ENCODE peak calls at places on chromosomes 5 and 9, in ten cellular contexts. One of them, this sample, is unnamed.

GRCh38 chr9:82934949-82935348 is 128.0 kb downstream of the RASEF start:
- DNase-seq in AG10803: peak
- DNase-seq in HFF-Myc: peak
- DNase-seq in dorsolateral prefrontal cortex: no peak
- DNase-seq in uterus: no peak
- DNase-seq in stomach: no peak
- DNase-seq in left ventricle myocardium inferior: no peak
- DNase-seq in sigmoid colon: no peak
- DNase-seq in A549: peak
- DNase-seq in endothelial cell: no peak
- DNase-seq in this sample: peak

GRCh38 chr5:103450333-103451061 is 112.1 kb downstream of the NUDT12 start:
- DNase-seq in dorsolateral prefrontal cortex: no peak
- DNase-seq in left ventricle myocardium inferior: no peak
- DNase-seq in A549: no peak
- DNase-seq in sigmoid colon: no peak
- DNase-seq in endothelial cell: no peak
- DNase-seq in uterus: no peak
- DNase-seq in AG10803: peak
- DNase-seq in stomach: no peak
- DNase-seq in HFF-Myc: peak
- DNase-seq in this sample: peak

GRCh38 chr9:108001219-108001618 is 511.6 kb upstream of the KLF4 start:
- DNase-seq in endothelial cell: no peak
- DNase-seq in A549: no peak
- DNase-seq in sigmoid colon: no peak
- DNase-seq in left ventricle myocardium inferior: no peak
- DNase-seq in HFF-Myc: no peak
- DNase-seq in stomach: no peak
- DNase-seq in dorsolateral prefrontal cortex: no peak
- DNase-seq in AG10803: no peak
- DNase-seq in uterus: no peak
- DNase-seq in this sample: no peak

GRCh38 chr9:36716496-36716895 is 143.8 kb downstream of the MELK start:
- DNase-seq in left ventricle myocardium inferior: no peak
- DNase-seq in HFF-Myc: no peak
- DNase-seq in uterus: no peak
- DNase-seq in A549: no peak
- DNase-seq in stomach: no peak
- DNase-seq in dorsolateral prefrontal cortex: no peak
- DNase-seq in endothelial cell: no peak
- DNase-seq in sigmoid colon: no peak
- DNase-seq in AG10803: no peak
- DNase-seq in this sample: no peak

GRCh38 chr5:120730214-120730613 is 266.1 kb downstream of the PRR16 start:
- DNase-seq in endothelial cell: no peak
- DNase-seq in HFF-Myc: no peak
- DNase-seq in left ventricle myocardium inferior: no peak
- DNase-seq in A549: no peak
- DNase-seq in sigmoid colon: no peak
- DNase-seq in AG10803: no peak
- DNase-seq in uterus: no peak
- DNase-seq in stomach: no peak
- DNase-seq in dorsolateral prefrontal cortex: no peak
- DNase-seq in this sample: no peak

GRCh38 chr9:94870465-94870792 is 143.9 kb downstream of the AOPEP start:
- DNase-seq in A549: no peak
- DNase-seq in dorsolateral prefrontal cortex: no peak
- DNase-seq in HFF-Myc: no peak
- DNase-seq in left ventricle myocardium inferior: no peak
- DNase-seq in sigmoid colon: no peak
- DNase-seq in uterus: no peak
- DNase-seq in AG10803: no peak
- DNase-seq in stomach: no peak
- DNase-seq in endothelial cell: no peak
- DNase-seq in this sample: no peak

GRCh38 chr9:95225016-95225745 is 92.3 kb downstream of the FANCC start:
- DNase-seq in endothelial cell: no peak
- DNase-seq in stomach: no peak
- DNase-seq in HFF-Myc: peak
- DNase-seq in sigmoid colon: no peak
- DNase-seq in A549: no peak
- DNase-seq in uterus: no peak
- DNase-seq in left ventricle myocardium inferior: no peak
- DNase-seq in dorsolateral prefrontal cortex: no peak
- DNase-seq in AG10803: peak
- DNase-seq in this sample: no peak

GRCh38 chr9:122816163-122816867 is 12.1 kb downstream of the PDCL start:
- DNase-seq in left ventricle myocardium inferior: peak
- DNase-seq in endothelial cell: peak
- DNase-seq in AG10803: no peak
- DNase-seq in sigmoid colon: no peak
- DNase-seq in dorsolateral prefrontal cortex: no peak
- DNase-seq in stomach: no peak
- DNase-seq in HFF-Myc: no peak
- DNase-seq in uterus: peak
- DNase-seq in A549: no peak
- DNase-seq in this sample: no peak

GRCh38 chr9:29691758-29692407 is 2118.6 kb upstream of the C9orf72 start:
- DNase-seq in A549: no peak
- DNase-seq in dorsolateral prefrontal cortex: no peak
- DNase-seq in endothelial cell: peak
- DNase-seq in stomach: no peak
- DNase-seq in uterus: no peak
- DNase-seq in AG10803: no peak
- DNase-seq in HFF-Myc: no peak
- DNase-seq in left ventricle myocardium inferior: no peak
- DNase-seq in sigmoid colon: no peak
- DNase-seq in this sample: peak

GRCh38 chr5:33964132-33964531 is 20.4 kb downstream of the SLC45A2 start:
- DNase-seq in endothelial cell: no peak
- DNase-seq in A549: no peak
- DNase-seq in dorsolateral prefrontal cortex: no peak
- DNase-seq in AG10803: peak
- DNase-seq in stomach: no peak
- DNase-seq in uterus: no peak
- DNase-seq in HFF-Myc: no peak
- DNase-seq in left ventricle myocardium inferior: no peak
- DNase-seq in sigmoid colon: no peak
- DNase-seq in this sample: no peak

GRCh38 chr9:95511232-95511951 is 5.4 kb downstream of the PTCH1 start:
- DNase-seq in HFF-Myc: no peak
- DNase-seq in sigmoid colon: peak
- DNase-seq in A549: peak
- DNase-seq in endothelial cell: no peak
- DNase-seq in uterus: peak
- DNase-seq in stomach: peak
- DNase-seq in AG10803: peak
- DNase-seq in dorsolateral prefrontal cortex: no peak
- DNase-seq in left ventricle myocardium inferior: no peak
- DNase-seq in this sample: peak

GRCh38 chr5:6319116-6319515 is 59.2 kb downstream of the MED10 start:
- DNase-seq in endothelial cell: no peak
- DNase-seq in A549: no peak
- DNase-seq in left ventricle myocardium inferior: no peak
- DNase-seq in AG10803: no peak
- DNase-seq in dorsolateral prefrontal cortex: no peak
- DNase-seq in stomach: no peak
- DNase-seq in sigmoid colon: no peak
- DNase-seq in uterus: no peak
- DNase-seq in HFF-Myc: no peak
- DNase-seq in this sample: no peak

GRCh38 chr9:86602715-86603114 is 248.5 kb upstream of the TUT7 start:
- DNase-seq in HFF-Myc: no peak
- DNase-seq in stomach: no peak
- DNase-seq in A549: no peak
- DNase-seq in AG10803: peak
- DNase-seq in left ventricle myocardium inferior: no peak
- DNase-seq in uterus: no peak
- DNase-seq in sigmoid colon: no peak
- DNase-seq in dorsolateral prefrontal cortex: no peak
- DNase-seq in endothelial cell: no peak
- DNase-seq in this sample: no peak

DNA sequence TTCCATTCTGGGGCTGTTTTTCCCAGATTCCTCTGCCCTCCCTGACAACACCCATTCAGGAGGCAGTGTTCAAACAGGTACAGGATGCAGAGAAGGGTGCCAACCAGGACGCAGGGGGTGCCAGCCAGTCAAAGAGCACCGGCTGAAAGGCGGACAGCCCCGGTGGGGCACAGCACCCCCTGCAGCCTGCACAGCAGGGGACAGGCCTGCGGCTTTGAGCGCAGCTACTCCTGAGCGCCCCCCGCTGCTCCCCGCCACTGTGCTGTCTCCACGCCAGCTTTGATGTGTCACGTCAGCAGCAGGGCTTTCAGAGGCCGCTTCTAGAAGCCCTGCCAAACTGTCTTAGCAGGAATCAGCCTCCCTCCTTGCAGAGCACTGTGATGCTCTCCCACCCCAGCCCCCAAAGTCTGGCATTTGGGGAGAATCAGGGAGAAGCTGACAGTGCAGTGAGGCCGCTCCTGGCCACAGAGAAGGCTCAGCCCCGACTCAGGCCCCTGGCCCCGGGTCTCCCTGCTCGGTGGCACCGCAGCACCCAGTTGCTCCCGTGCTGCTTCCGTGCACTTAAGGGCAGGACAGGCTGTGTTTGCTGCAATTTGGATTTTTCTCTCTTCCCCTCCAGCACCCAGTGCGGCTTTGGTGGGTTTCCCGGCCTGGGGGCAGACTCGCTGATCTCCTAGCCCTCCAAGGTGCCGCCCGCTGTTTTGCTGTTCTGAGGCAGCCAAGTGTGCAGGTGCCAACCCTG is 20.3 kb downstream of the AK8 start:
- DNase-seq in endothelial cell: no peak
- DNase-seq in uterus: no peak
- DNase-seq in sigmoid colon: peak
- DNase-seq in A549: no peak
- DNase-seq in dorsolateral prefrontal cortex: no peak
- DNase-seq in HFF-Myc: no peak
- DNase-seq in AG10803: peak
- DNase-seq in left ventricle myocardium inferior: peak
- DNase-seq in stomach: no peak
- DNase-seq in this sample: no peak
- TF ChIP-seq CTCF in endothelial cell: no peak
- TF ChIP-seq CTCF in uterus: no peak
- TF ChIP-seq CTCF in sigmoid colon: no peak
- TF ChIP-seq CTCF in A549: no peak
- TF ChIP-seq CTCF in dorsolateral prefrontal cortex: no peak
- TF ChIP-seq CTCF in HFF-Myc: no peak
- TF ChIP-seq CTCF in AG10803: no peak
- TF ChIP-seq CTCF in left ventricle myocardium inferior: peak
- TF ChIP-seq CTCF in stomach: no peak
- TF ChIP-seq CTCF in this sample: no peak

DNA sequence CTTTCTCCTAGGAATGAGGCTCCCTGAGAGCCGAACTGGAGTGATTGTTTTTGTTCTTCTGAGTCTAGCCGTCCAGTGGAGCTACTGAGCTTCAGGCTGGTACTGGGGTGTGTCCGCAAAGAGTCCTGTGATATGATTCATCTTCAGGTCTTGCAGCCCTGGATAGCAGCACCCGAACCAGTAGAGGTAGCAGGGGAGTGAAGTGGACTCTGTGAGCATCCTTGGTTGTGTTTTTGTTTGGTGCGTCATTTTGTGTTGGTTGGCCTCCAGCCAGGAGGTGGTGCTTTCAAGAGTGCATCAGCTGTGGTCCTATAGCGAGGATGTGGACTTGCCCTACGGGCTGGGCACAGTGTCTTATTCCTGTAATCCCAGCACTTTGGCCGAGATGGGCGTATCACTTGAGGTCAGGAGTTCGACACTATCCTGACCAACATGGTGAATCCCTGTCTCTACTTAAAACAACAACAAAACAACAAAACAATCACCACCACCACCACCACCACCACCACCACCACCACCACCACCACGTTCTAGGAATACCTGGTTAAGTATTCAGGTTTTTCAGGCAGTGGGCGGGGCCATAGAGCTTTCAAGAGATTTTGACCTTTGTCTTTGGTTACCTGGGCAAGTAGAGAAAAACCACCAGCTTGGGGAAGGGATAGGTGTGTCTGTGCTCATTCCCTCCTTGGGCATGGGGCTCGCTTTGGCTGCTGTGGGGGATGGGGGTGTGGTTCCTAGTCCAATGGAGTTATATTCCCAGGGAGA is 154.0 kb downstream of the WDR70 start:
- DNase-seq in uterus: no peak
- DNase-seq in dorsolateral prefrontal cortex: no peak
- DNase-seq in HFF-Myc: no peak
- DNase-seq in sigmoid colon: no peak
- DNase-seq in endothelial cell: no peak
- DNase-seq in stomach: no peak
- DNase-seq in AG10803: no peak
- DNase-seq in left ventricle myocardium inferior: no peak
- DNase-seq in A549: no peak
- DNase-seq in this sample: peak
- TF ChIP-seq CTCF in uterus: no peak
- TF ChIP-seq CTCF in dorsolateral prefrontal cortex: no peak
- TF ChIP-seq CTCF in HFF-Myc: no peak
- TF ChIP-seq CTCF in sigmoid colon: no peak
- TF ChIP-seq CTCF in endothelial cell: no peak
- TF ChIP-seq CTCF in stomach: no peak
- TF ChIP-seq CTCF in AG10803: no peak
- TF ChIP-seq CTCF in left ventricle myocardium inferior: no peak
- TF ChIP-seq CTCF in A549: no peak
- TF ChIP-seq CTCF in this sample: peak

GRCh38 chr9:91253488-91253887 is 108.2 kb downstream of the AUH start:
- DNase-seq in HFF-Myc: no peak
- DNase-seq in dorsolateral prefrontal cortex: no peak
- DNase-seq in AG10803: no peak
- DNase-seq in A549: peak
- DNase-seq in endothelial cell: no peak
- DNase-seq in stomach: no peak
- DNase-seq in uterus: no peak
- DNase-seq in left ventricle myocardium inferior: no peak
- DNase-seq in sigmoid colon: no peak
- DNase-seq in this sample: peak
- TF ChIP-seq CTCF in HFF-Myc: no peak
- TF ChIP-seq CTCF in dorsolateral prefrontal cortex: no peak
- TF ChIP-seq CTCF in AG10803: no peak
- TF ChIP-seq CTCF in A549: no peak
- TF ChIP-seq CTCF in endothelial cell: no peak
- TF ChIP-seq CTCF in stomach: no peak
- TF ChIP-seq CTCF in uterus: no peak
- TF ChIP-seq CTCF in left ventricle myocardium inferior: no peak
- TF ChIP-seq CTCF in sigmoid colon: no peak
- TF ChIP-seq CTCF in this sample: peak

DNA sequence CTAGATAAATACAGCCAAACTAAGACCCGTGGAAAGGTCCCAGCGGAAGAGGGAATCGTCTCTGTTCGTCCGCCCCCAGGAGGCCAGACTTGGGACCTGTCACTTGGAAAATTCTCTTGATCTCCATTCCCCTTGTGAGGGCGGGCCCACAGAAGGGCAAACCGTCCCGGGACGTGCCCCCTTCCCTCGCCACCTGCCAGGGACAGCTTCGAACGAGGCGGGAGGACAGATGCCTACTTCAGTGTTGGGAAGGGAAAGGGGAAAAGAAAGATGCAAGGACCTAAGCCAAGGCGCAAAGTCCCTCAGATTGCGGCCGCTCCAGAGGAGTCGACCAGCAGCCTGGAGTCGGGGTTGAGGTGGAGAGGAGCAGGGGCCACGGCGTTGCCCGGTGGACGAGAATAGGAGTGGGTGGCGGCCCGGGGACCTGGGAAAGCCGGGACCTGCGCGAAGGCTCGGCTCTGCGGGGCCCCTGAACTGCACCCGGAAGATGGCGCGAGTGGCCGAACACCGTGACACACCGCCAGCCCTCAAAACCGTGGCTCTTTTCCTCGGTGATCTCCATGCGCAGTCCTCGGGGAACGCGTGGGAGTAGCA is 4.4 kb upstream of the EBF1 start:
- DNase-seq in endothelial cell: peak
- DNase-seq in stomach: no peak
- DNase-seq in AG10803: peak
- DNase-seq in sigmoid colon: peak
- DNase-seq in dorsolateral prefrontal cortex: no peak
- DNase-seq in uterus: peak
- DNase-seq in left ventricle myocardium inferior: no peak
- DNase-seq in HFF-Myc: no peak
- DNase-seq in A549: peak
- DNase-seq in this sample: no peak
- TF ChIP-seq CTCF in endothelial cell: no peak
- TF ChIP-seq CTCF in stomach: no peak
- TF ChIP-seq CTCF in AG10803: peak
- TF ChIP-seq CTCF in sigmoid colon: no peak
- TF ChIP-seq CTCF in dorsolateral prefrontal cortex: no peak
- TF ChIP-seq CTCF in uterus: peak
- TF ChIP-seq CTCF in left ventricle myocardium inferior: peak
- TF ChIP-seq CTCF in HFF-Myc: peak
- TF ChIP-seq CTCF in A549: peak
- TF ChIP-seq CTCF in this sample: no peak

This sample was measured in MCF 10A.